ENCODE peak calls at places on chromosomes 16 and 17, in eight cellular contexts. P is right lobe of liver, H is lower leg skin, R is sigmoid colon, L is heart left ventricle, Z is HCT116, M is endothelial cell of umbilical vein, C is IMR-90. J is an unnamed sample.

GRCh38 chr17:70879389-70879788 is 710.1 kb downstream of the KCNJ2 start:
- DNase-seq in H (no peak), L (no peak), M (no peak), C (peak), Z (no peak), R (no peak), P (no peak), J (no peak)

GRCh38 chr17:47929218-47930000 is 12.0 kb upstream of the PNPO start:
- DNase-seq in Z (no peak), P (no peak), M (no peak), C (no peak), H (no peak), R (peak), L (no peak), J (no peak)

GRCh38 chr16:57394444-57394843 is 10.1 kb upstream of the CCL17 start:
- DNase-seq in L (no peak), P (no peak), Z (no peak), R (no peak), M (no peak), C (no peak), H (peak), J (no peak)

GRCh38 chr17:46742539-46743270 is 75.8 kb downstream of the WNT3 start:
- DNase-seq in H (no peak), Z (peak), M (peak), P (no peak), R (no peak), C (peak), L (peak), J (peak)

GRCh38 chr16:29900888-29901606 is 759 bp downstream of the ASPHD1 start:
- DNase-seq in P (no peak), Z (no peak), H (no peak), L (no peak), M (no peak), C (no peak), R (no peak), J (no peak)

GRCh38 chr17:52758481-52758880 is 600.0 kb upstream of the CA10 start:
- DNase-seq in C (no peak), R (no peak), M (no peak), P (no peak), H (no peak), Z (no peak), L (no peak), J (no peak)

GRCh38 chr17:49674507-49674906 is 3.4 kb downstream of the SPOP start:
- DNase-seq in L (no peak), P (no peak), M (no peak), H (no peak), C (no peak), Z (no peak), R (no peak), J (no peak)

GRCh38 chr17:9783012-9783411 is 8.4 kb downstream of the DHRS7C start:
- DNase-seq in C (no peak), R (no peak), H (no peak), L (no peak), P (no peak), M (no peak), Z (no peak), J (no peak)

GRCh38 chr16:65336169-65336568 is 214.3 kb upstream of the CDH11 start:
- DNase-seq in C (peak), L (no peak), P (no peak), H (no peak), R (no peak), M (peak), Z (no peak), J (no peak)

GRCh38 chr17:9244066-9245052 is 223.0 kb downstream of the NTN1 start:
- DNase-seq in M (no peak), Z (no peak), P (peak), C (peak), H (no peak), L (no peak), R (peak), J (no peak)

GRCh38 chr17:35119370-35120185 is at the start of gene RAD51D:
- DNase-seq in P (peak), Z (peak), R (peak), L (peak), C (peak), M (peak), H (no peak), J (peak)

GRCh38 chr17:7132511-7133094 is 18.0 kb upstream of the ASGR2 start:
- DNase-seq in L (no peak), R (no peak), C (no peak), Z (no peak), P (no peak), H (no peak), M (peak), J (no peak)

GRCh38 chr17:1078831-1079561 is 82.1 kb downstream of the TIMM22 start:
- DNase-seq in P (no peak), L (peak), M (no peak), R (no peak), H (no peak), Z (no peak), C (no peak), J (no peak)

GRCh38 chr17:34378664-34379101 is 15.7 kb upstream of the CCL1 start:
- DNase-seq in Z (no peak), P (no peak), R (no peak), H (no peak), M (no peak), C (no peak), L (no peak), J (peak)

GRCh38 chr16:22207715-22208360 is 1.8 kb downstream of the EEF2K start:
- DNase-seq in H (no peak), R (no peak), L (no peak), Z (no peak), P (no peak), C (no peak), M (no peak), J (no peak)

GRCh38 chr17:76297436-76297835 is 10.6 kb downstream of the QRICH2 start:
- DNase-seq in L (no peak), C (no peak), Z (no peak), M (peak), H (no peak), R (no peak), P (no peak), J (no peak)

GRCh38 chr17:19292377-19292711 is 55.2 kb downstream of the EPN2 start:
- DNase-seq in Z (no peak), R (no peak), H (no peak), L (no peak), C (no peak), P (no peak), M (no peak), J (no peak)

GRCh38 chr16:77450790-77451487 is 16.1 kb upstream of the ADAMTS18 start:
- DNase-seq in L (no peak), R (no peak), Z (no peak), M (no peak), P (no peak), C (no peak), H (no peak), J (no peak)

GRCh38 chr17:74862919-74863318 is 3.2 kb upstream of the GRIN2C start:
- DNase-seq in Z (no peak), P (no peak), M (no peak), C (no peak), L (no peak), R (no peak), H (no peak), J (no peak)

GRCh38 chr16:24013733-24014645 is 178.2 kb downstream of the PRKCB start:
- DNase-seq in H (peak), L (no peak), P (no peak), C (no peak), M (no peak), Z (no peak), R (no peak), J (no peak)

GRCh38 chr17:38583833-38584349 is 21.9 kb downstream of the SRCIN1 start:
- DNase-seq in C (no peak), H (no peak), M (no peak), R (no peak), L (no peak), Z (no peak), P (no peak), J (no peak)

GRCh38 chr17:55444471-55445441 is 23.1 kb upstream of the MMD start:
- DNase-seq in Z (no peak), C (peak), H (no peak), R (no peak), L (no peak), M (peak), P (no peak), J (no peak)

GRCh38 chr16:78505544-78506371 is 406.3 kb downstream of the WWOX start:
- DNase-seq in M (no peak), C (no peak), Z (no peak), H (peak), L (peak), P (peak), R (peak), J (no peak)

GRCh38 chr17:3576970-3577369 is 19.4 kb upstream of the TRPV3 start:
- DNase-seq in P (no peak), Z (no peak), C (no peak), L (no peak), M (no peak), H (no peak), R (no peak), J (no peak)

GRCh38 chr16:82439678-82440293 is 187.0 kb upstream of the CDH13 start:
- DNase-seq in M (peak), P (no peak), Z (peak), C (peak), H (no peak), R (no peak), L (no peak), J (no peak)

GRCh38 chr17:36942031-36942599 is 4.8 kb downstream of the LHX1 start:
- DNase-seq in P (no peak), L (no peak), H (no peak), R (no peak), Z (no peak), M (no peak), C (no peak), J (peak)

GRCh38 chr16:83475108-83475507 is 332.7 kb upstream of the HSBP1 start:
- DNase-seq in L (no peak), R (no peak), Z (no peak), P (no peak), H (no peak), C (peak), M (no peak), J (no peak)

GRCh38 chr17:7574176-7574953 is 5.1 kb upstream of the CD68 start:
- DNase-seq in P (peak), R (no peak), Z (no peak), M (no peak), H (no peak), C (peak), L (no peak), J (no peak)

GRCh38 chr17:80940171-80941123 is 51.2 kb upstream of the CHMP6 start:
- DNase-seq in C (no peak), L (no peak), P (peak), M (no peak), H (no peak), Z (no peak), R (peak), J (no peak)

GRCh38 chr17:5485270-5486205 is at the start of gene DERL2:
- DNase-seq in M (no peak), Z (no peak), P (no peak), R (no peak), H (no peak), L (no peak), C (peak), J (peak)

GRCh38 chr17:80666867-80667266 is 122.2 kb downstream of the RPTOR start:
- DNase-seq in C (no peak), H (no peak), P (no peak), M (no peak), R (no peak), Z (no peak), L (no peak), J (no peak)

DNA sequence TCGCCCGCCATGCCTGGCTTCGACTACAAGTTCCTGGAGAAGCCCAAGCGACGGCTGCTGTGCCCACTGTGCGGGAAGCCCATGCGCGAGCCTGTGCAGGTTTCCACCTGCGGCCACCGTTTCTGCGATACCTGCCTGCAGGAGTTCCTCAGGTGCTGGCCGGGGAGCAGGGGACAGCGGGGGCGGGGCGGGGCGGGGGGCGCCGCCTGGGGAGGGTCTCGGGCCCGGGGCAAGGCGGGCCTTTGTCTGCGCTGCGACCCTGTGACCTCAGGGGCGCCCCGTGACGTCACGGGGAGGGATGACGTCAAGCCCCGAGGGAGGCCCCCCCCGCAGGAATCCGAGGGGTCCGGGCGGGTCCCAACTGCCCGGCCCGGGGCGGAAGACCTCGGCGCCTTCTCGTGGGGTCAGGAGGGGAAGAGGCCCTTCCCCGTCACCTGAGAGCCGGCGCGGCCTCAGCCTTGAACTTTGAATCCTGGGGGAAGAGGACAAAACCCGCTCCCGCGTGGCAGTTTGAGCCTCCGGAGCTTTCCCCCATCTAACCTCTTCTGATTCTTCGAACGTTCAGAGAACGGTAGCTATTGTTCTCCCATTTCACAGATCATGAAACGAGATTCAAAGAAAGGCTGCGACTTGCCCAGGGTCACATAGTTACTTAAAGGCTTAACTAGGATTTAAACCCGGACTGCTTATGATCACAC is 442 bp downstream of the TRAF4 start:
- DNase-seq in P (peak), H (no peak), M (peak), Z (no peak), C (peak), L (peak), R (peak), J (peak)
- TF ChIP-seq POLR2A in P (no peak), H (no peak), M (no peak), Z (no peak), C (no peak), L (no peak), R (no peak), J (no peak)

GRCh38 chr17:78041401-78042179 is 83.1 kb downstream of the TNRC6C start:
- DNase-seq in R (no peak), C (no peak), L (no peak), M (no peak), P (no peak), Z (no peak), H (no peak), J (no peak)

GRCh38 chr17:78039581-78039980 is 81.1 kb downstream of the TNRC6C start:
- DNase-seq in M (no peak), C (no peak), Z (no peak), R (no peak), H (no peak), L (no peak), P (no peak), J (no peak)

GRCh38 chr17:78042542-78042941 is 84.0 kb downstream of the TNRC6C start:
- DNase-seq in L (no peak), P (no peak), C (no peak), R (no peak), M (no peak), Z (no peak), H (no peak), J (no peak)

GRCh38 chr17:78038748-78039288 is 80.3 kb downstream of the TNRC6C start:
- DNase-seq in M (no peak), H (no peak), C (no peak), R (no peak), P (no peak), L (no peak), Z (no peak), J (no peak)

DNA sequence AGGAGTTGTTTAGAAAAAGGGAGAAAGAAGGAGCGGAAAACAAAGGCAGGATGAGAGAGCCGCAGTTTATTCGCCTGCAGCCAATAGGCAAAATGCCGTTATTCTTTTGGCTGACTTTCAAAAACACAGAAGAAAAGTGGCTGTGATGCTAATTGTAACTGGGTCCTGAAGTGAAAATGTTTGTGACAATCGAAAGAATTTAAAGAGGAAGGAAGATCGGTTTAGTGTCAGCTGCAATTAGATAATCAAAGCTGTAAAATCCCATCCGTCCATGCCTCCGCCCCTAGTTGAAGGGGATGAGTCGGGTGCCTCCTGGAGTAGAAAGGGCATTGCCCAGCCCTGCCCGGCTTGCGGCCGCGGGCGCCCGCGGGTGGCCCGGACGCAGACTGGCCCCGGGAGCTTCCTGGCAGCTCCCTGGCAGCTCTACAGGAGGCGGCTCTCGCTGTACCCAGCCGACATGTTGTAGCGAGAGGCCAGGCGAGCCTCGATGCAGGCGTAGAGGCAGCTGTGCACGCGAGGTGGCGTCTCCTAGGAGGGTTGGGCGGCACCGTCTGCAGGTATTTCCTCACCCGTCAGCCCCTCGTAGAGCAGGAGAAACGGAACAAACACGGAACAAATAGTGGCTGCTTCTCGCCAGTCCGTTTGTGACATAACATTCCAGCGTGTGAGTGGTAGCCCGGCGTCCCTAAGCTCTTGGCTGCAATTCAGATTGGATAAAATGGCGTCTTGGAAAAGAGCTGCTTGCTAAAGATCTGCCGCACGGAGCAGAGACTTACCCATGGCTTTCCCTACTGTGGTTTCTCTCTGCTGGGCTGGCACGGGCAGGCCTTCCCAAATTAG is 82.3 kb downstream of the TNRC6C start:
- DNase-seq in L (peak), R (peak), P (peak), H (peak), M (peak), C (peak), Z (peak), J (peak)
- TF ChIP-seq POLR2A in L (no peak), R (no peak), P (no peak), H (no peak), M (peak), C (no peak), Z (peak), J (peak)

DNA sequence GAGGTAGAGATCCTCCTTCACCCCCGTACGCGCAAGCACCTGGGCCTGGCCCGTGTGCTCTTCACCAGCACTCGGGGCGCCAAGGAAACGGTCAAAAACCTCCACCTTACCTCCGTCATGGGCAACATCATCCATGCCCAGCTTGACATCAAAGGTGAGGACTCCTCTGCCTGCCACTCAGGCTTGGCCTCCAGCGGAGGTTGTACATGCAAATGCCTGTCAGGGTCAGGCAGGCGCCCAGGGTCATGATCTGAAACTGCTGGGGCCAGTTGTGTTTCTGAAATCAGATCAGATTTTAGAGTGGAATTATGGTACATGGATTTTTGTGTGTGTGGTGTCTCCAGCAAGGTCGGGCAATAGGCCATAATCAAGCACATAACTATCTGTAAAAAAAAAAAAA is 3.8 kb downstream of the SETD1A start:
- DNase-seq in Z (no peak), M (no peak), C (no peak), H (no peak), L (no peak), P (no peak), R (no peak), J (no peak)
- TF ChIP-seq POLR2A in Z (no peak), M (no peak), C (no peak), H (no peak), L (no peak), P (no peak), R (no peak), J (no peak)

DNA sequence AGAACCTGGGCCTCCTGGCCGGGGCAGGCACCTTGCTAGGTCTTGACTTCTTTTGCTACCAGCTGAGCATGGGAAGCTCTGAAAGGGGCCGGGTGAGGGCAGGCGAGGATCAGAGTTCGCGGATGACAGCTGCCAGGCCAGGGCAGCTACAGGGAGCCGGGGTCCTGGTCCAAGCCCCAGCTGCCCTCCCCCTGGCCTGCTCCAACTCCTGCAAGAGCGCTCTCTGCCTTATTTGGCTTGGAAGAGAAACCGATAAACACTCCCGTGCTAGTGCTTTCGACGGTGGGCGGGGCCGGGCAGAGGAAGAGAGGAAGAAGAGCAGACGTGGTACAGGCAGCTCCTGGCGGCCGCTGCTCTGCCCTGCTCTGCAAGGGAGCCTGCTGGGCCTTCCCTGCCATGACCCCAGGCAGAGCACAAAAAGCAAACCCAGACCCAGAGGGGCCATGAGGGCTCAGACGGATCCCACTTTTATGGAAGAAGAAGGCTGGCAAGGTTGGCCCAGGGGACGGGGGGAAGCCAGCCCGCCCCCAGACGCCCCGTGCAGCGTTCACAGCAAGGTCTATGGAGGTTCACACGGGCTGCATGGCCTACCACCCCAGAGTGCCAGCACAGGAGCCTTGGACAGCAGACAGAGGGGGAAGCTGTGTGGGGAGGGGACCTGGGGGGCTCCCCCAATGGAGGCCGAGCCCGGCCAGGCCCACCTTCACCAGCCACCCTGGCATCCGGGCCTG is 25.6 kb downstream of the PIEZO1 start:
- DNase-seq in M (peak), R (peak), Z (no peak), L (no peak), C (peak), P (peak), H (no peak), J (peak)
- TF ChIP-seq POLR2A in M (no peak), R (peak), Z (no peak), L (no peak), C (no peak), P (peak), H (no peak), J (no peak)

GRCh38 chr17:82058230-82058854 is 6.6 kb downstream of the GPS1 start:
- DNase-seq in R (no peak), C (no peak), P (peak), M (no peak), L (no peak), H (no peak), Z (no peak), J (no peak)

GRCh38 chr17:82055023-82055964 is 3.6 kb downstream of the GPS1 start:
- DNase-seq in C (no peak), Z (no peak), L (no peak), R (no peak), M (no peak), P (peak), H (no peak), J (no peak)

GRCh38 chr17:82058855-82059249 is 6.8 kb downstream of the DUS1L start:
- DNase-seq in H (no peak), L (no peak), C (no peak), Z (no peak), M (no peak), P (peak), R (no peak), J (no peak)

GRCh38 chr17:82055965-82056728 is 4.4 kb downstream of the GPS1 start:
- DNase-seq in M (no peak), C (no peak), H (no peak), P (peak), Z (no peak), L (no peak), R (no peak), J (no peak)

GRCh38 chr17:82056729-82057621 is 5.3 kb downstream of the GPS1 start:
- DNase-seq in C (no peak), R (no peak), P (peak), H (no peak), L (no peak), Z (no peak), M (no peak), J (no peak)
- TF ChIP-seq POLR2A in C (no peak), R (no peak), P (no peak), H (no peak), L (no peak), Z (no peak), M (no peak), J (no peak)